ENCODE peak calls at places on chromosomes 12 and 14, in ten cellular contexts. D, V, B, O, M, K, Z, J, H and N are unnamed samples.

GRCh38 chr12:92055877-92056276 is 89.8 kb downstream of the BTG1 start:
- DNase-seq in Z (no peak), J (no peak), O (no peak), H (no peak), B (peak; percentile 58), M (no peak), K (no peak), D (peak; percentile 62), V (no peak), N (no peak)

GRCh38 chr12:113359939-113360748 is 1.8 kb downstream of the PLBD2 start:
- DNase-seq in J (peak; percentile 37), D (no peak), H (peak; percentile 89), V (peak; percentile 29), B (no peak), O (no peak), K (peak; percentile 23), Z (no peak), M (no peak), N (no peak)

GRCh38 chr12:101697930-101698781 is 716 bp downstream of the CHPT1 start:
- DNase-seq in Z (peak; percentile 89), H (peak; percentile 78), J (peak; percentile 76), V (peak; percentile 47), K (peak; percentile 59), M (peak; percentile 46), B (peak; percentile 68), O (peak; percentile 84), D (peak; percentile 64), N (peak; percentile 81)

GRCh38 chr14:68214431-68214830 is 394.9 kb downstream of the RAD51B start:
- DNase-seq in M (no peak), D (no peak), J (no peak), K (no peak), H (no peak), O (no peak), Z (no peak), B (no peak), V (peak; percentile 38), N (no peak)

GRCh38 chr12:64997858-64998257 is 123.2 kb downstream of the WIF1 start:
- DNase-seq in H (no peak), D (no peak), K (no peak), Z (no peak), M (no peak), V (no peak), O (no peak), B (no peak), J (no peak), N (no peak)

GRCh38 chr12:66159088-66159487 is 10.7 kb downstream of the TMBIM4 start:
- DNase-seq in M (no peak), O (no peak), J (no peak), Z (no peak), D (no peak), K (no peak), V (no peak), B (no peak), H (no peak), N (no peak)

GRCh38 chr12:14910090-14910915 is 24.6 kb upstream of the MGP start:
- DNase-seq in D (no peak), H (no peak), J (no peak), B (no peak), V (no peak), K (no peak), O (no peak), M (no peak), Z (no peak), N (no peak)

GRCh38 chr14:88492272-88493089 is 62.3 kb downstream of the PTPN21 start:
- DNase-seq in O (peak; percentile 63), J (peak; percentile 40), D (peak; percentile 72), Z (no peak), V (peak; percentile 89), M (peak; percentile 79), H (peak; percentile 86), K (peak; percentile 52), B (peak; percentile 74), N (peak; percentile 62)

GRCh38 chr14:103931422-103931821 is 3.2 kb downstream of the TDRD9 start:
- DNase-seq in B (no peak), D (no peak), V (no peak), M (no peak), K (no peak), H (no peak), J (no peak), O (no peak), Z (no peak), N (no peak)

GRCh38 chr12:121765573-121765972 is 27.9 kb downstream of the RHOF start:
- DNase-seq in V (no peak), D (no peak), Z (no peak), O (no peak), M (no peak), J (no peak), K (peak; percentile 71), B (no peak), H (no peak), N (no peak)

GRCh38 chr14:89630096-89630829 is 213.2 kb upstream of the FOXN3 start:
- DNase-seq in Z (no peak), D (no peak), O (no peak), M (no peak), J (no peak), B (no peak), V (no peak), H (no peak), K (no peak), N (no peak)

GRCh38 chr12:78622529-78623221 is 241.9 kb upstream of the SYT1 start:
- DNase-seq in K (no peak), Z (no peak), J (no peak), O (no peak), V (no peak), D (no peak), B (no peak), H (no peak), M (no peak), N (no peak)

GRCh38 chr14:62373889-62374394 is 611.7 kb downstream of the SNAPC1 start:
- DNase-seq in J (no peak), M (no peak), D (no peak), K (no peak), V (no peak), O (no peak), B (no peak), H (no peak), Z (no peak), N (no peak)

GRCh38 chr14:104221636-104222375 is 83.4 kb downstream of the KIF26A start:
- DNase-seq in O (no peak), K (no peak), D (no peak), M (no peak), V (no peak), H (peak; percentile 93), B (no peak), J (no peak), Z (peak; percentile 51), N (no peak)

GRCh38 chr12:5808956-5809355 is 136.1 kb downstream of the ANO2 start:
- DNase-seq in J (no peak), K (no peak), B (no peak), M (no peak), O (no peak), V (no peak), D (no peak), H (no peak), Z (no peak), N (no peak)

GRCh38 chr12:114701553-114701952 is 17.6 kb upstream of the TBX3 start:
- DNase-seq in D (no peak), M (no peak), Z (no peak), B (no peak), K (no peak), H (no peak), J (no peak), V (no peak), O (no peak), N (no peak)

GRCh38 chr12:111099186-111099585 is 178.8 kb upstream of the MYL2 start:
- DNase-seq in B (no peak), V (no peak), J (no peak), K (no peak), D (no peak), H (no peak), Z (no peak), M (no peak), O (no peak), N (no peak)

GRCh38 chr14:103808403-103809001 is 38.9 kb downstream of the PPP1R13B start:
- DNase-seq in M (peak; percentile 70), J (peak; percentile 61), Z (peak; percentile 74), H (peak; percentile 87), K (peak; percentile 70), O (peak; percentile 83), D (peak; percentile 84), V (peak; percentile 82), B (peak; percentile 78), N (peak; percentile 57)

GRCh38 chr14:51394804-51395203 is 154.8 kb downstream of the TMX1 start:
- DNase-seq in D (no peak), V (no peak), J (no peak), H (no peak), M (no peak), Z (no peak), B (no peak), O (no peak), K (no peak), N (no peak)
- H3K27ac ChIP-seq in D (peak overlapping the region; percentile 82), V (no peak overlapping the region), J (peak overlapping the region; percentile 73), H (no peak overlapping the region), M (peak overlapping the region; percentile 84), Z (no peak overlapping the region), B (peak overlapping the region; percentile 82), O (no peak overlapping the region), K (peak overlapping the region; percentile 81), N (no peak overlapping the region)

GRCh38 chr14:70665448-70666363 is 24.0 kb downstream of the TTC9 start:
- DNase-seq in V (no peak), B (peak; percentile 84), O (peak; percentile 94), M (peak; percentile 43), D (peak; percentile 91), H (peak; percentile 40), J (peak; percentile 20), K (no peak), Z (peak; percentile 68), N (peak; percentile 64)
- TF ChIP-seq POLR2A in V (no peak), B (no peak), O (peak; percentile 16), M (no peak), D (no peak), H (no peak), J (no peak), K (no peak), Z (no peak), N (no peak)

DNA sequence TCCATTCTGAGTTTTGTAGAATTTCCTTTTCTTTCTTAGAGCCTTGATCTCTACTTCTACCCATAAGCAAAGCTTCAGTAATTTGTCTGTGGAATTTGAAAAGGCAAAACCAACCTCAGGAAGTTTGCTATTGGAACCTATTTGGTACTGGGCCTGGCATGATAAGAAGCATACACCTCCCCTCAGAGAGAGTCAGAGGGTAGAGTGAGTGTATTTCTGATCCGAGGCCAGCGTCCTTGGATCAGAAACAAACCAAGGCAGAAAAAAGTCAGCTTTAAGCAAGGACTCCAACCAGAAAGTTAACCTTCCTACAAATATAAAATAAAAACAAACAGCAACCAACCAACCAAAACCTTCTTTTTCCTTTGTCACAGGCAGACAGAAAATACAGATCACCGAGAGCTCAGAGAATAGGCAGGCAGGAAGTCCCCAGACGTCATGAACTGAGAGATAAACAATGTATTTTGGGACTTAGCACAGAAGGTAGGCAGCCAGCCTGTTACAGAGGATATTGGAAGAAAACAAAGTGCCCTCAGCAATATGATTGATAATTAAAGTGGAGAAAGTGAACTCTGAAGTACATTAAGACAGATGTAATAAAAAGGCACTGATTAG is 141.5 kb downstream of the NEDD1 start:
- DNase-seq in H (peak; percentile 26), K (no peak), B (no peak), M (no peak), D (no peak), O (peak; percentile 33), V (no peak), J (no peak), Z (no peak), N (no peak)
- H3K4me1 ChIP-seq in H (peaks cover 10% of the 10 kb centered on the region), K (no peaks in the 10 kb centered on the region), B (no peaks in the 10 kb centered on the region), M (no peaks in the 10 kb centered on the region), D (no peaks in the 10 kb centered on the region), O (peaks cover 18% of the 10 kb centered on the region), V (no peaks in the 10 kb centered on the region), J (no peaks in the 10 kb centered on the region), Z (no peaks in the 10 kb centered on the region), N (no peaks in the 10 kb centered on the region)

GRCh38 chr14:91009501-91010152 is 50.8 kb downstream of the RPS6KA5 start:
- DNase-seq in V (no peak), K (no peak), D (no peak), M (no peak), J (no peak), B (no peak), Z (no peak), H (no peak), O (no peak), N (no peak)
- H3K27ac ChIP-seq in V (no peak overlapping the region), K (no peak overlapping the region), D (peak overlapping the region; percentile 63), M (no peak overlapping the region), J (no peak overlapping the region), B (peak overlapping the region; percentile 56), Z (peak overlapping the region; percentile 10), H (no peak overlapping the region), O (no peak overlapping the region), N (peak overlapping the region; percentile 8)